ENCODE peak calls at places on chromosome 10, in nine cellular contexts. G is kidney glomerular epithelial cell, W is NCI-H1092, D is cardiac muscle cell, O is HTR-8/SVneo, B is foreskin fibroblast, J is epithelial cell of esophagus, I is OCI-LY7, L is posterior cingulate gyrus. E is an unnamed sample.
A peak's percentile ranks its signal among the peaks of the same experiment; 100 is the strongest.

GRCh38 chr10:122342293-122343134 is 32.0 kb upstream of the PLEKHA1 start:
- DNase-seq in G (peak; percentile 19), W (peak; percentile 20), D (peak; percentile 64), O (peak; percentile 49), B (peak; percentile 48), J (peak; percentile 54), I (peak; percentile 77), L (no peak), E (peak; percentile 44)

GRCh38 chr10:52128056-52128683 is 185.9 kb upstream of the DKK1 start:
- DNase-seq in G (no peak), W (no peak), D (no peak), O (no peak), B (no peak), J (no peak), I (no peak), L (no peak), E (no peak)

GRCh38 chr10:89086801-89087513 is 96.4 kb downstream of the FAS start:
- DNase-seq in G (no peak), W (no peak), D (peak; percentile 88), O (no peak), B (peak; percentile 99), J (peak; percentile 25), I (peak; percentile 2), L (no peak), E (peak; percentile 25)

GRCh38 chr10:60237977-60238376 is 151.7 kb downstream of the ANK3 start:
- DNase-seq in G (no peak), W (no peak), D (peak; percentile 13), O (peak; percentile 11), B (peak; percentile 7), J (peak; percentile 2), I (peak; percentile 31), L (no peak), E (no peak)

GRCh38 chr10:75418287-75418686 is 13.1 kb upstream of the LRMDA start:
- DNase-seq in G (no peak), W (no peak), D (no peak), O (no peak), B (no peak), J (no peak), I (no peak), L (no peak), E (no peak)

GRCh38 chr10:110600487-110601101 is 33.1 kb downstream of the SMC3 start:
- DNase-seq in G (peak; percentile 23), W (peak; percentile 8), D (peak; percentile 77), O (peak; percentile 7), B (peak; percentile 34), J (peak; percentile 70), I (peak; percentile 82), L (no peak), E (peak; percentile 62)

GRCh38 chr10:12448729-12449391 is 99.5 kb downstream of the CAMK1D start:
- DNase-seq in G (peak; percentile 73), W (no peak), D (peak; percentile 66), O (peak; percentile 74), B (peak; percentile 69), J (peak; percentile 61), I (peak; percentile 14), L (no peak), E (peak; percentile 15)

GRCh38 chr10:128871671-128872231 is 595.3 kb upstream of the MGMT start:
- DNase-seq in G (no peak), W (no peak), D (no peak), O (no peak), B (no peak), J (no peak), I (no peak), L (no peak), E (no peak)

GRCh38 chr10:59894114-59894513 is 12.2 kb downstream of the CCDC6 start:
- DNase-seq in G (peak; percentile 88), W (no peak), D (peak; percentile 87), O (no peak), B (peak; percentile 58), J (peak; percentile 92), I (no peak), L (peak; percentile 70), E (no peak)

GRCh38 chr10:29642996-29643395 is 8.2 kb upstream of the SVIL start:
- DNase-seq in G (peak; percentile 27), W (no peak), D (peak; percentile 45), O (no peak), B (peak; percentile 74), J (no peak), I (no peak), L (no peak), E (no peak)

GRCh38 chr10:70052462-70053211 is at the start of gene MACROH2A2:
- DNase-seq in G (peak; percentile 69), W (peak; percentile 28), D (peak; percentile 78), O (peak; percentile 78), B (peak; percentile 12), J (peak; percentile 73), I (no peak), L (peak; percentile 54), E (peak; percentile 21)

GRCh38 chr10:77983384-77984341 is 45.7 kb downstream of the POLR3A start:
- DNase-seq in G (no peak), W (no peak), D (peak; percentile 62), O (no peak), B (peak; percentile 78), J (peak; percentile 11), I (no peak), L (no peak), E (no peak)

GRCh38 chr10:110883924-110884323 is 12.2 kb downstream of the PDCD4 start:
- DNase-seq in G (no peak), W (no peak), D (no peak), O (no peak), B (no peak), J (no peak), I (no peak), L (no peak), E (no peak)

GRCh38 chr10:104339469-104340098 is 1.3 kb upstream of the ITPRIP start:
- DNase-seq in G (peak; percentile 86), W (no peak), D (peak; percentile 83), O (no peak), B (peak; percentile 72), J (peak; percentile 70), I (no peak), L (no peak), E (no peak)

GRCh38 chr10:124648738-124649137 is 95.4 kb downstream of the FAM53B start:
- DNase-seq in G (no peak), W (peak; percentile 75), D (peak; percentile 90), O (no peak), B (peak; percentile 76), J (peak; percentile 93), I (no peak), L (peak; percentile 64), E (peak; percentile 85)

GRCh38 chr10:127117125-127117524 is 79.3 kb downstream of the INSYN2A start:
- DNase-seq in G (peak; percentile 64), W (no peak), D (peak; percentile 72), O (peak; percentile 13), B (peak; percentile 41), J (peak; percentile 61), I (peak; percentile 12), L (no peak), E (peak; percentile 7)

GRCh38 chr10:126904807-126905686 is at the start of gene DOCK1:
- DNase-seq in G (peak; percentile 52), W (no peak), D (peak; percentile 78), O (peak; percentile 61), B (peak; percentile 65), J (peak; percentile 80), I (no peak), L (no peak), E (no peak)

GRCh38 chr10:8752146-8752843 is 697.8 kb downstream of the GATA3 start:
- DNase-seq in G (no peak), W (no peak), D (no peak), O (no peak), B (no peak), J (no peak), I (no peak), L (no peak), E (no peak)

GRCh38 chr10:12332572-12333381 is 16.6 kb upstream of the CAMK1D start:
- DNase-seq in G (no peak), W (no peak), D (peak; percentile 16), O (no peak), B (no peak), J (no peak), I (no peak), L (no peak), E (no peak)

GRCh38 chr10:132592790-132593788 is 55.5 kb downstream of the INPP5A start:
- DNase-seq in G (no peak), W (no peak), D (no peak), O (no peak), B (no peak), J (no peak), I (peak; percentile 40), L (no peak), E (no peak)

GRCh38 chr10:72524489-72524888 is 101.4 kb downstream of the MICU1 start:
- DNase-seq in G (no peak), W (no peak), D (no peak), O (no peak), B (peak; percentile 14), J (no peak), I (no peak), L (no peak), E (no peak)

GRCh38 chr10:102043456-102043855 is 12.5 kb downstream of the ARMH3 start:
- DNase-seq in G (no peak), W (no peak), D (no peak), O (no peak), B (no peak), J (no peak), I (no peak), L (no peak), E (peak; percentile 0)

GRCh38 chr10:48390933-48391845 is 84.7 kb downstream of the MAPK8 start:
- DNase-seq in G (peak; percentile 4), W (no peak), D (peak; percentile 66), O (no peak), B (peak; percentile 52), J (peak; percentile 62), I (no peak), L (no peak), E (no peak)

GRCh38 chr10:71128311-71129010 is 83.9 kb upstream of the UNC5B start:
- DNase-seq in G (no peak), W (no peak), D (no peak), O (no peak), B (peak; percentile 0), J (no peak), I (no peak), L (no peak), E (peak; percentile 1)

GRCh38 chr10:92787557-92788152 is 60.7 kb upstream of the EXOC6 start:
- DNase-seq in G (no peak), W (no peak), D (no peak), O (no peak), B (no peak), J (no peak), I (peak; percentile 84), L (no peak), E (no peak)

GRCh38 chr10:117086545-117086944 is 51.5 kb downstream of the VAX1 start:
- DNase-seq in G (no peak), W (no peak), D (no peak), O (no peak), B (no peak), J (peak; percentile 26), I (no peak), L (no peak), E (no peak)

GRCh38 chr10:86979296-86979818 is 11.1 kb downstream of the ADIRF start:
- DNase-seq in G (no peak), W (no peak), D (no peak), O (no peak), B (no peak), J (no peak), I (no peak), L (no peak), E (no peak)

GRCh38 chr10:21496285-21497176 is 29.0 kb downstream of the SKIDA1 start:
- DNase-seq in G (no peak), W (peak; percentile 40), D (peak; percentile 54), O (peak; percentile 48), B (no peak), J (peak; percentile 45), I (peak; percentile 80), L (peak; percentile 45), E (peak; percentile 63)

GRCh38 chr10:132407846-132408278 is 10.9 kb downstream of the PWWP2B start:
- DNase-seq in G (no peak), W (no peak), D (peak; percentile 37), O (no peak), B (no peak), J (peak; percentile 86), I (peak; percentile 17), L (no peak), E (no peak)

GRCh38 chr10:43407576-43408330 is 1.2 kb downstream of the HNRNPF start:
- DNase-seq in G (peak; percentile 87), W (peak; percentile 30), D (peak; percentile 95), O (peak; percentile 84), B (peak; percentile 90), J (peak; percentile 94), I (peak; percentile 89), L (peak; percentile 68), E (peak; percentile 97)

GRCh38 chr10:101139421-101139911 is 8.4 kb downstream of the TLX1 start:
- DNase-seq in G (no peak), W (no peak), D (peak; percentile 37), O (peak; percentile 41), B (no peak), J (no peak), I (no peak), L (no peak), E (no peak)

E was measured in K562.